ENCODE peak calls at places on chromosomes 1 and 21, in five cellular contexts. N is epithelial cell of proximal tubule, R is choroid plexus epithelial cell, K is cardiac fibroblast, E is cardiac muscle cell. G is an unnamed sample.

GRCh38 chr1:161185282-161185682 is 8.0 kb upstream of the B4GALT3 start:
- DNase-seq in R (peak), N (no peak), E (no peak), K (peak), G (peak)

GRCh38 chr1:221810406-221810805 is 68.5 kb upstream of the DUSP10 start:
- DNase-seq in R (peak), N (no peak), K (peak), E (no peak), G (peak)

GRCh38 chr21:45120975-45121374 is 46.6 kb downstream of the ADARB1 start:
- DNase-seq in N (no peak), R (no peak), E (no peak), K (no peak), G (no peak)

GRCh38 chr1:58397187-58397820 is 149.2 kb downstream of the OMA1 start:
- DNase-seq in K (peak), N (peak), E (no peak), R (peak), G (peak)

GRCh38 chr1:71721532-71721931 is 560.8 kb downstream of the NEGR1 start:
- DNase-seq in N (no peak), K (no peak), R (no peak), E (no peak), G (no peak)

GRCh38 chr1:147526501-147526900 is 14.8 kb upstream of the BCL9 start:
- DNase-seq in E (no peak), N (no peak), K (no peak), R (no peak), G (no peak)

GRCh38 chr1:16236091-16236494 is 890 bp downstream of the CPLANE2 start:
- DNase-seq in E (no peak), K (peak), N (no peak), R (no peak), G (peak)

GRCh38 chr1:207826557-207827487 is 75.0 kb downstream of the CD46 start:
- DNase-seq in K (peak), R (peak), N (no peak), E (no peak), G (peak)

GRCh38 chr21:34221331-34222030 is 142.3 kb upstream of the KCNE2 start:
- DNase-seq in R (no peak), E (no peak), N (no peak), K (peak), G (no peak)

GRCh38 chr1:155996166-155996565 is 17.8 kb upstream of the ARHGEF2 start:
- DNase-seq in E (no peak), K (no peak), N (no peak), R (no peak), G (no peak)

GRCh38 chr1:44545961-44546360 is 128.3 kb downstream of the TMEM53 start:
- DNase-seq in K (no peak), R (no peak), N (no peak), E (no peak), G (no peak)

GRCh38 chr1:230753586-230754251 is 6.5 kb downstream of the CAPN9 start:
- DNase-seq in K (peak), N (no peak), R (peak), E (peak), G (no peak)

GRCh38 chr1:117044217-117044616 is 15.9 kb upstream of the TTF2 start:
- DNase-seq in E (no peak), R (no peak), K (no peak), N (no peak), G (no peak)

GRCh38 chr1:72516826-72517225 is 234.5 kb upstream of the NEGR1 start:
- DNase-seq in N (no peak), K (peak), E (no peak), R (no peak), G (no peak)

GRCh38 chr1:206798384-206798996 is 26.2 kb upstream of the IL10 start:
- DNase-seq in R (no peak), E (no peak), N (no peak), K (no peak), G (no peak)
- TF ChIP-seq CTCF in R (no peak), E (no peak), N (no peak), K (no peak), G (peak)

GRCh38 chr1:235367000-235367908 is at the start of gene TBCE:
- DNase-seq in K (peak), R (peak), E (peak), N (peak), G (peak)
- TF ChIP-seq CTCF in K (peak), R (peak), E (peak), N (peak), G (peak)

DNA sequence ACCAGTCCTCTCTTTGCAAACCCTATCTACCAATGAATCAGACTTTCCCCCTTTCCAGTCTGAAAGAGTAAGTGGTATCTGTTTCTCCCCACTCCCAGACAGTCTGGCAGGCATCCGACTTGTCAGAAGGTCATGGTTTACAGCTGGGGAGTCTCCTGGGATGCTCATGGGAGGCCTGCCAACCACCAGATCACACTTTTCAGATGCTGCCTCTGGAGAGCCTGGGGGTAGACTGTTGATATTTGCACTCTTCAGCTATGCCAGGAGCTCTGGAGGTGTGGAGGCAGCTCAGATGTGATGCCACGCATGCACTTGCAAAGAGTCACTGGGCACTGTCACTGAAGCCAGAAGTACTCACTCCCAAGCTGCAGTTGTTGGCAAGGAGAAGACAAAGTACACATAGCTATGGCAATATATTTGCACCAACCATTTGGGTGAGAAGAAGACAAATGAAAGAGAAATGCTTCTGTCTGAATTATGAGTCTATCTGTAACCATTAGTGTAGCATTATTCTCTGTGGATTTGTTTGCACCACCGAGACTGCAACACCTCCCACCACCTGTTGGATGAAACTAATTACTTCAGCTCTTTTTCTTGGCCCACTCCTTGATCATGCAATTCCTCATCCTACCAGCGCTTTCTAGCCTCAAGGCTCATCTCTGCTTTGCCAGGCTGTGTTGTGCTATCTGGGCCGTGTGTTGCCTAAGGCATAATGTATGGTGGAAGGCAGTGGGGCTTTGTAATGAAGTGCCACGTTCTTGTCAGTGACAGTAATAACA is 133.0 kb upstream of the SPAG17 start:
- DNase-seq in E (no peak), K (peak), R (peak), N (no peak), G (no peak)
- TF ChIP-seq CTCF in E (no peak), K (no peak), R (no peak), N (no peak), G (no peak)

DNA sequence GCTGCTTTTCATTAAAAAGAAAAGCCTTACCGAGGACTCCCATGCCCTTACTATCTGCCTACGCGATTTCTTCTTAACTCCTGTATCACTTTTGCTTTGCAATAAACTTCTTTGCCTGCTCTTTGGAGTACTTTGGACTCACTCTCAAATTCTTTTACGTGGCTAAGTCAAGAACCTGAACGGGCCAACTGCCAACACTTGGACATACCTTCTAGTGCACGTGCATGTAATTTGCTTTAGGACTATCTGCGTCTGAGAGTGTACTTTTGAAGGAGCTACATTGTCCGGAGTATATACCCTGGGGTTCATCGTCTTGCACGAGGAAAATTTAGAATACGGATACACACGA is 3.6 kb upstream of the OTUD3 start:
- DNase-seq in K (no peak), N (no peak), E (no peak), R (no peak), G (no peak)
- TF ChIP-seq CTCF in K (no peak), N (no peak), E (no peak), R (no peak), G (no peak)

GRCh38 chr21:32612075-32612998 is at the start of gene CFAP298:
- DNase-seq in K (peak), N (peak), R (peak), E (peak), G (peak)
- TF ChIP-seq CTCF in K (no peak), N (no peak), R (no peak), E (no peak), G (no peak)

GRCh38 chr1:95072532-95073419 is at the start of gene ALG14:
- DNase-seq in R (peak), N (peak), E (peak), K (peak), G (peak)
- TF ChIP-seq CTCF in R (no peak), N (no peak), E (no peak), K (no peak), G (no peak)

GRCh38 chr1:245493029-245493428 is 338.2 kb downstream of the KIF26B start:
- DNase-seq in R (peak), E (no peak), N (no peak), K (peak), G (no peak)
- TF ChIP-seq CTCF in R (peak), E (peak), N (peak), K (peak), G (peak)

G was measured in HFFc6.